ENCODE peak calls at places on chromosomes 5 and 9, in five cellular contexts. J is HepG2, M is neural progenitor cell, V is fibroblast of pulmonary artery, W is astrocyte of the spinal cord. A is an unnamed sample.

GRCh38 chr5:36836831-36837230 is 39.7 kb upstream of the NIPBL start:
- DNase-seq in J (no peak), M (no peak), V (no peak), W (no peak), A (no peak)

GRCh38 chr9:133360400-133361393 is 4.3 kb downstream of the SURF2 start:
- DNase-seq in J (no peak), M (no peak), V (no peak), W (no peak), A (no peak)

GRCh38 chr5:66989286-66989685 is 207.3 kb downstream of the CD180 start:
- DNase-seq in J (peak; percentile 45), M (peak; percentile 53), V (no peak), W (peak; percentile 88), A (peak; percentile 49)

GRCh38 chr9:77883133-77883532 is 148.5 kb downstream of the GNAQ start:
- DNase-seq in J (no peak), M (no peak), V (no peak), W (no peak), A (no peak)

GRCh38 chr5:113047234-113047633 is 70.6 kb downstream of the DCP2 start:
- DNase-seq in J (no peak), M (no peak), V (peak; percentile 69), W (peak; percentile 37), A (peak; percentile 33)

GRCh38 chr5:108216890-108217289 is 165.0 kb downstream of the FBXL17 start:
- DNase-seq in J (peak; percentile 2), M (no peak), V (peak; percentile 62), W (peak; percentile 72), A (peak; percentile 36)

GRCh38 chr5:78587775-78588291 is 60.7 kb downstream of the LHFPL2 start:
- DNase-seq in J (no peak), M (no peak), V (peak; percentile 87), W (peak; percentile 60), A (no peak)

GRCh38 chr9:97556721-97557605 is 55.5 kb downstream of the TMOD1 start:
- DNase-seq in J (no peak), M (no peak), V (no peak), W (no peak), A (no peak)

GRCh38 chr5:18281947-18282557 is 647.8 kb downstream of the TAF11L14 start:
- DNase-seq in J (peak; percentile 17), M (peak; percentile 25), V (peak; percentile 76), W (peak; percentile 65), A (peak; percentile 14)

GRCh38 chr5:144812770-144813169 is 642.1 kb downstream of the KCTD16 start:
- DNase-seq in J (no peak), M (no peak), V (peak; percentile 73), W (peak; percentile 73), A (no peak)

GRCh38 chr9:18386091-18386490 is 87.9 kb upstream of the ADAMTSL1 start:
- DNase-seq in J (no peak), M (no peak), V (no peak), W (no peak), A (no peak)

GRCh38 chr9:136820947-136821332 is 13.2 kb downstream of the RABL6 start:
- DNase-seq in J (no peak), M (peak; percentile 41), V (peak; percentile 24), W (peak; percentile 31), A (no peak)

GRCh38 chr9:135330685-135331590 is 148.6 kb upstream of the PPP1R26 start:
- DNase-seq in J (no peak), M (no peak), V (no peak), W (no peak), A (no peak)

GRCh38 chr9:79129865-79130480 is 441.8 kb upstream of the TLE4 start:
- DNase-seq in J (peak; percentile 1), M (peak; percentile 54), V (peak; percentile 71), W (peak; percentile 68), A (no peak)

GRCh38 chr9:124282442-124283231 is 24.9 kb downstream of the NEK6 start:
- DNase-seq in J (peak; percentile 62), M (no peak), V (peak; percentile 95), W (peak; percentile 77), A (no peak)

GRCh38 chr5:13378073-13378472 is 566.4 kb downstream of the DNAH5 start:
- DNase-seq in J (no peak), M (no peak), V (no peak), W (peak; percentile 58), A (peak; percentile 37)

GRCh38 chr9:37449877-37450632 is 15.2 kb downstream of the ZBTB5 start:
- DNase-seq in J (no peak), M (peak; percentile 93), V (no peak), W (no peak), A (peak; percentile 66)

GRCh38 chr9:129875687-129876395 is 40.6 kb downstream of the USP20 start:
- DNase-seq in J (no peak), M (no peak), V (no peak), W (no peak), A (no peak)

GRCh38 chr5:29367176-29367833 is 1826.2 kb upstream of the CDH6 start:
- DNase-seq in J (peak; percentile 12), M (peak; percentile 73), V (no peak), W (no peak), A (no peak)

GRCh38 chr5:126645132-126645531 is 44.4 kb downstream of the PHAX start:
- DNase-seq in J (no peak), M (no peak), V (no peak), W (no peak), A (no peak)

GRCh38 chr9:38761334-38761733 is 41.4 kb upstream of the FAM240B start:
- DNase-seq in J (no peak), M (peak; percentile 5), V (no peak), W (peak; percentile 9), A (no peak)

GRCh38 chr5:125349432-125349831 is 603.0 kb upstream of the ZNF608 start:
- DNase-seq in J (no peak), M (peak; percentile 77), V (peak; percentile 48), W (peak; percentile 41), A (no peak)

GRCh38 chr9:114156658-114157421 is 1.5 kb downstream of the COL27A1 start:
- DNase-seq in J (no peak), M (peak; percentile 68), V (peak; percentile 81), W (peak; percentile 83), A (no peak)

GRCh38 chr9:107226431-107226830 is 56.6 kb upstream of the RAD23B start:
- DNase-seq in J (no peak), M (no peak), V (peak; percentile 38), W (no peak), A (no peak)
- H3K4me3 ChIP-seq in J (no peak overlapping the region), M (no peak overlapping the region), V (no peak overlapping the region), W (no peak overlapping the region), A (no peak overlapping the region)

GRCh38 chr5:141430332-141431113 is at the start of gene PCDHGA12:
- DNase-seq in J (peak; percentile 24), M (no peak), V (peak; percentile 98), W (peak; percentile 91), A (peak; percentile 52)
- TF ChIP-seq CTCF in J (peak; percentile 42), M (no peak), V (peak; percentile 78), W (peak; percentile 63), A (peak; percentile 50)

GRCh38 chr9:127855522-127855921 is 1.1 kb upstream of the ENG start:
- DNase-seq in J (no peak), M (no peak), V (no peak), W (no peak), A (no peak)

GRCh38 chr9:127854169-127854833 is at the start of gene ENG:
- DNase-seq in J (no peak), M (no peak), V (peak; percentile 65), W (peak; percentile 56), A (no peak)

GRCh38 chr9:127856094-127856740 is 1.8 kb upstream of the ENG start:
- DNase-seq in J (no peak), M (no peak), V (no peak), W (no peak), A (no peak)

GRCh38 chr9:127852829-127853228 is 1.6 kb downstream of the ENG start:
- DNase-seq in J (no peak), M (no peak), V (no peak), W (no peak), A (no peak)

GRCh38 chr9:127853312-127854168 is 918 bp downstream of the ENG start:
- DNase-seq in J (no peak), M (no peak), V (no peak), W (no peak), A (no peak)
- H3K4me3 ChIP-seq in J (peak overlapping the region; percentile 8), M (no peak overlapping the region), V (peak overlapping the region; percentile 73), W (peak overlapping the region; percentile 64), A (peak overlapping the region; percentile 17)

GRCh38 chr9:2373648-2374047 is 247.9 kb upstream of the VLDLR start:
- DNase-seq in J (no peak), M (no peak), V (no peak), W (no peak), A (no peak)

GRCh38 chr9:2362170-2362569 is 259.4 kb upstream of the VLDLR start:
- DNase-seq in J (no peak), M (no peak), V (no peak), W (no peak), A (no peak)

GRCh38 chr9:2363138-2363745 is 258.3 kb upstream of the VLDLR start:
- DNase-seq in J (no peak), M (no peak), V (peak; percentile 10), W (no peak), A (no peak)

DNA sequence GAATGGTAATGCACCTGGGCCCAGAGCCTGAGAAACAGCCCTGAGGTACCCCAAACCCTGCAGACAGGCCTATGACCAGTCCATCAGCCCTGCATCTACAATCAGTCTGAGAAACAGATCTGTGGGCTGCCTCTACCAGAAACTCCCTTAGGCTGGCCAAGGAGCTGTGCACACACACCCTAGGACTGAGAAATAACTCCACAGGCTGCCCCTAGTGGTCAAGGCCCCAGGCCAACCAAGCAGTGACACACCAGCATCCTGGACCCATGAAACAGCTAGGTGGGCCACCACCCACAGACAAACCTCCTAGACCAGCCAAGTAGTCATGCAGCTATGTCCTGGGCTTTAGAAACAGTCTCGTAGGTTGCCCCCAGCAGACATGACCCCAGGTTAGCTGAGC is 253.6 kb upstream of the VLDLR start:
- DNase-seq in J (no peak), M (no peak), V (no peak), W (no peak), A (no peak)
- TF ChIP-seq CTCF in J (peak; percentile 18), M (peak; percentile 21), V (peak; percentile 7), W (peak; percentile 10), A (peak; percentile 12)

DNA sequence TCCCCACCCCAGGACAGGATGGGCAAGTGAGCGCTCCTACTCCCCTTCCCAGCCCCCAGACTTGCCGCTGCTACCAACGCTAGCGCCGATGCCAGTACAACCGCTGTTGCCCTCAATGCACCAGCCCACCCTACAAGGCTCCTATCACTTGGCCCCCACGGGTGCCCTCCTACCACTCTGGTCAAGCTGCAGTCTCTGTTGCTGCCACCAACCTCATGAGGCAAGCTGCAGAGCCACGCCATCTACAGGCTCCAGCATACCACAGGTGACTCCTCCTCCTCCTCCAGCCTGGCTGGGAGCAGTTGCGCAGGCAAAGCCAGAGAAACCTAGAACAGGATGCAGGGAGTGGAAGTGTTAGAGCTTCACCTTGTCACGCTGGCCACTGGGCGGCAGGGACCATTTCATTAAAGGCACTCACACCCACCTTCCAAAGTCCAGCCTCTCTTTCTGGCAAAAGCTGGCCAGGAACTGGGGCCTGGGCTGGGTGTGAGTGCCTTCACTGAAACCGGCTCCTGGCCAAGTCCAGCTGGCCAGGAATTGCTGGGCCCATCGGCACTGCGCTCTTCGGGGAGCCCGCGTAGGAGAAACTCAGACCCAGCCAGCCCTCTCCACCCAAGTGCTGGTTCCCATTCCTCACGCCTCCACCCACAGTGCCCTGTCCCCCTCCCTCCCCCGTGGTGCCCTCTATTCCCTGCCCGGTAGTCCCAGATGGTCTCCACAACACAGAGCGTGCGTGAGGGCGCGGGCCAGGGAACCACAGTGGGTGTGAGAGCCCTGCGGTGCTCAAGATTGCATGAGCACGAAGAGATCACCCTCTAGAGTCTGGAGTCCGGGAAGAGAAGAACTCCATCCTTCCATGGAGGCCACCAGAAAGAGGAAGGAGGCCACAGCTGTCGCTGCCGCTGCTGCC is 1.6 kb upstream of the PCAT7 start:
- DNase-seq in J (peak; percentile 80), M (peak; percentile 45), V (no peak), W (no peak), A (no peak)
- H3K4me3 ChIP-seq in J (peak overlapping the region; percentile 79), M (peak overlapping the region; percentile 66), V (no peak overlapping the region), W (no peak overlapping the region), A (no peak overlapping the region)